ENCODE peak calls at places on chromosomes 6 and 20, in six cellular contexts. M, V, P, Y, X and I are unnamed samples.

GRCh38 chr20:38685853-38686473 is 38.3 kb upstream of the SLC32A1 start:
- DNase-seq in M (peak), P (no peak), X (no peak), V (no peak), Y (no peak), I (no peak)

GRCh38 chr20:35663813-35664543 is 722 bp downstream of the CPNE1 start:
- DNase-seq in X (peak), V (no peak), Y (no peak), M (peak), P (peak), I (peak)

GRCh38 chr6:132130530-132131298 is 179.5 kb upstream of the CCN2 start:
- DNase-seq in P (peak), V (no peak), M (no peak), Y (no peak), X (no peak), I (no peak)

GRCh38 chr6:116971959-116972358 is 94.9 kb downstream of the RFX6 start:
- DNase-seq in P (no peak), X (no peak), M (peak), V (no peak), Y (no peak), I (no peak)

GRCh38 chr20:41456341-41456740 is 89.7 kb upstream of the EMILIN3 start:
- DNase-seq in Y (no peak), V (no peak), P (no peak), M (no peak), X (no peak), I (no peak)

GRCh38 chr20:33561981-33562601 is 72.2 kb downstream of the CBFA2T2 start:
- DNase-seq in X (no peak), M (peak), V (no peak), P (peak), Y (no peak), I (no peak)

GRCh38 chr6:137541531-137541930 is 47.3 kb upstream of the OLIG3 start:
- DNase-seq in Y (no peak), M (no peak), V (no peak), X (no peak), P (no peak), I (no peak)

GRCh38 chr20:59628171-59628570 is 23.8 kb downstream of the PHACTR3 start:
- DNase-seq in M (no peak), P (no peak), Y (no peak), V (no peak), X (no peak), I (no peak)

GRCh38 chr20:62305149-62305764 is 2.5 kb downstream of the ADRM1 start:
- DNase-seq in M (no peak), X (no peak), V (no peak), P (no peak), Y (no peak), I (no peak)

GRCh38 chr6:22558288-22558882 is 11.0 kb upstream of the HDGFL1 start:
- DNase-seq in P (no peak), X (no peak), V (no peak), Y (no peak), M (peak), I (no peak)

GRCh38 chr6:109299695-109300564 is 82.3 kb downstream of the CD164 start:
- DNase-seq in M (no peak), V (no peak), X (no peak), P (no peak), Y (no peak), I (no peak)

GRCh38 chr6:111888928-111889696 is 15.9 kb upstream of the FYN start:
- DNase-seq in X (no peak), M (peak), P (no peak), Y (no peak), V (no peak), I (no peak)
- H3K4me3 ChIP-seq in X (no peak), M (no peak), P (no peak), Y (no peak), V (peak), I (no peak)

DNA sequence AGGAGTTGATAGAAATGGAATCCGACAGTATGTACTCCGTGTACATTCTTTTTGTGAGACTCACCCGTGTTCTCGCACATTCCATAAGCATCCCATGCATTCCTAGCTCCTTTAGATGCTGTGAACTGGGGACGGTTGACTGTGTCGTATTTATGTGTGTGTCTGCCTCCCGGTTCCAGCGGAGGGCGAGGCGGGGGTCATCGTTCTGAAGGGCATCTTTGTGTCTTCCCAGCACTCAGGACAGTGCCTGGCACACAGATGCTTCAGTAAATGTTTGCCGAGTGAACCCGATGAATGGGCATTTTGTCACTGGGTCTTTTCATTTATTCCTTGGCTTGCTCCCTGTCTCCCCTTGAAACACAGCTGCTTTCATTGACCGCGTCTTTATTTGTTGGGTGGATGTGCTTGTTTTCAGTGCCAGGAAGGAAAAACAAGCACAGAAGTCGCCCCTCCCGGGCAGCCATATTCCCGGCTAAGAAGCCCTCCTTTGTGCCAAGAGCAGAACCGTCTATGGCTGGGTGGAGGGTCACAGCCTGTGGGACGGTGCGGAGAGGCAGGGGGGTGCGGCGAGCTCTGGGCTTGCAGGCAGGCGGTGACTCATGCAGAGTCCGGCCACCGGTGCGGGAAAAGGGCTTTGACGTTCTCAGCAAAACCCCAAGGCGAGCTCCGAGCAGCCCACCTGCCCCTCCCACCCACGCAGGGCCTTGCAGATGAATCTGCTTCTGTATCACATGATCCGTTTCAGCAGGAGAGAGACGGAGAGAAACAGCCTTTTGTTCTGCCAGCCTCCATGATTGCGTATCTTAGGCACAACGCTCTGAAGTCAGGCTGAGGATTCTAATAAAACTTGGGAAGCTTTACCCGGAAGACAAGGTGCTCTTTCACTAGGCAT is 11.2 kb upstream of the PSMG4 start:
- DNase-seq in X (no peak), V (no peak), Y (no peak), P (peak), M (peak), I (no peak)
- H3K27ac ChIP-seq in X (no peak), V (no peak), Y (no peak), P (no peak), M (peak), I (no peak)

GRCh38 chr20:37408930-37409210 is 62.9 kb downstream of the SRC start:
- DNase-seq in V (no peak), Y (no peak), X (no peak), P (no peak), M (no peak), I (no peak)
- H3K4me3 ChIP-seq in V (no peak), Y (no peak), X (no peak), P (no peak), M (no peak), I (no peak)

GRCh38 chr6:154471609-154472362 is 38.7 kb downstream of the CNKSR3 start:
- DNase-seq in M (no peak), P (no peak), X (no peak), V (no peak), Y (no peak), I (no peak)
- H3K27ac ChIP-seq in M (no peak), P (no peak), X (no peak), V (no peak), Y (no peak), I (no peak)

DNA sequence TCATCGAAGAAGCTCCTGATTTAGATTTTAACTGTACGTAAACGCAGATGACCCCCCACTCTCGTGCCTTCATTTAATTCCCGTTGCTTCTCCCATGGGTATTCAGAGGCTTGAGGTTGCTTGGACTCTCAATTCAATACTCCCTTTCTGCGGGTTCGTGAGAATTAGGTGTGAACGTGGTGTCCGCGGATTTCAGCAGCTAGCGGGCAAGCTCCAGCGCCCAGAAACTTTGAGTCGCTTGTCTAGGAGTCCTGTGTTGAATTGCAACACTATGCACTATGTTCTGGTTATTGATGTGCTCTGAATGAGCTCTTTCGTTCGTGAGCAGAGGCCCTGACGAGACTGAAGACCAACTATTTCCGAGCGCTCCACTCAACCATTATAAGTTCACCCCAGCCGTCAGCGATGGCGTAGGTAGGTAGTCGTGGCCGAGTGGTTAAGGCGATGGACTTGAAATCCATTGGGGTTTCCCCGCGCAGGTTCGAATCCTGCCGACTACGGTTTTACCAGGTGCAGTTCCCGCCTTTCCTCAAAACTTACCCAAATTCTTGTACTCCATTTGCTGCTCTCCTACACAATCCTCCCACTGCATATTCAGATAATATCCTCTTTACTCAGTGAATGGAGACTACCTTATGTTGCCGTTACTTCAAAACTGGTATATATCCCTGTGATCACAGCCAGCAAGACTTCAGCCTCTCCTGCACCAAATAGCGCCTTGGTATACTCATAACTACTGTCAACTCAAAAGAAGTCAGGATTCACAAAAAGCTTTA is 72.6 kb upstream of the ZNF184 start:
- DNase-seq in M (peak), P (no peak), V (peak), Y (no peak), X (no peak), I (no peak)
- H3K4me3 ChIP-seq in M (peak), P (no peak), V (peak), Y (peak), X (peak), I (no peak)

GRCh38 chr20:47334022-47334551 is 22.4 kb downstream of the ZMYND8 start:
- DNase-seq in X (no peak), P (peak), Y (no peak), V (no peak), M (peak), I (no peak)

GRCh38 chr20:47330933-47331708 is 25.4 kb downstream of the ZMYND8 start:
- DNase-seq in X (no peak), V (no peak), Y (no peak), P (peak), M (peak), I (no peak)

GRCh38 chr20:47330071-47330470 is 26.4 kb downstream of the ZMYND8 start:
- DNase-seq in P (no peak), M (no peak), Y (no peak), V (no peak), X (no peak), I (no peak)

GRCh38 chr20:47335251-47336012 is 21.1 kb downstream of the ZMYND8 start:
- DNase-seq in M (no peak), Y (no peak), P (no peak), V (no peak), X (no peak), I (no peak)

GRCh38 chr20:47332381-47333206 is 23.9 kb downstream of the ZMYND8 start:
- DNase-seq in P (no peak), Y (no peak), X (no peak), V (no peak), M (no peak), I (no peak)
- H3K27ac ChIP-seq in P (peak), Y (no peak), X (no peak), V (peak), M (peak), I (no peak)

GRCh38 chr20:1946762-1947534 is 46.9 kb downstream of the PDYN start:
- DNase-seq in P (no peak), V (peak), X (no peak), Y (peak), M (peak), I (no peak)
- H3K4me3 ChIP-seq in P (peak), V (peak), X (no peak), Y (peak), M (no peak), I (no peak)

GRCh38 chr6:7241709-7242645 is 71.0 kb downstream of the SSR1 start:
- DNase-seq in X (no peak), P (peak), Y (no peak), M (peak), V (no peak), I (no peak)
- H3K27ac ChIP-seq in X (no peak), P (peak), Y (no peak), M (peak), V (no peak), I (no peak)